ENCODE peak calls at places on chromosome 14, in seven cellular contexts. B is cardiac muscle cell, X is AG09309, K is mucosa of descending colon, V is ascending aorta, Z is AG09319, I is WTC11. T is an unnamed sample.

GRCh38 chr14:39368261-39368959 is 63.8 kb downstream of the FBXO33 start:
- DNase-seq in I (peak), X (peak), Z (peak), K (peak), B (peak), V (no peak), T (peak)

GRCh38 chr14:75979071-75979571 is 2.7 kb downstream of the TGFB3 start:
- DNase-seq in V (no peak), X (no peak), B (peak), Z (no peak), I (peak), K (peak), T (peak)

GRCh38 chr14:69865701-69866365 is 13.4 kb upstream of the SMOC1 start:
- DNase-seq in V (no peak), K (no peak), B (no peak), Z (no peak), I (no peak), X (no peak), T (no peak)

GRCh38 chr14:48974994-48975393 is 611.2 kb downstream of the RPS29 start:
- DNase-seq in B (no peak), I (no peak), X (no peak), K (no peak), Z (no peak), V (no peak), T (no peak)

GRCh38 chr14:100048786-100049185 is 16.4 kb upstream of the EVL start:
- DNase-seq in V (no peak), X (no peak), B (no peak), Z (no peak), K (no peak), I (no peak), T (no peak)

GRCh38 chr14:79278798-79279644 is 932.3 kb downstream of the DIO2 start:
- DNase-seq in I (peak), B (peak), X (peak), Z (no peak), V (peak), K (peak), T (peak)

GRCh38 chr14:77268989-77269595 is 1.9 kb downstream of the NGB start:
- DNase-seq in I (no peak), Z (no peak), V (no peak), K (no peak), X (no peak), B (no peak), T (no peak)

GRCh38 chr14:101359221-101360044 is 201.9 kb upstream of the DIO3 start:
- DNase-seq in K (peak), X (no peak), I (no peak), Z (no peak), V (no peak), B (no peak), T (no peak)

GRCh38 chr14:23567186-23568020 is at the start of gene AP1G2:
- DNase-seq in X (no peak), B (peak), V (peak), Z (no peak), K (peak), I (peak), T (peak)

GRCh38 chr14:75879031-75879430 is 102.8 kb downstream of the TGFB3 start:
- DNase-seq in B (peak), Z (no peak), I (no peak), X (peak), V (no peak), K (no peak), T (peak)

GRCh38 chr14:91317381-91318313 is 73.1 kb upstream of the GPR68 start:
- DNase-seq in I (no peak), Z (no peak), V (peak), X (no peak), B (peak), K (peak), T (no peak)

GRCh38 chr14:64394423-64394822 is 6.3 kb downstream of the MTHFD1 start:
- DNase-seq in Z (no peak), B (no peak), I (no peak), X (no peak), K (no peak), V (no peak), T (no peak)

GRCh38 chr14:99807413-99808132 is 14.4 kb downstream of the EML1 start:
- DNase-seq in B (peak), Z (no peak), V (no peak), K (no peak), I (peak), X (peak), T (no peak)

GRCh38 chr14:103341250-103342129 is 7.5 kb downstream of the EIF5 start:
- DNase-seq in Z (no peak), X (no peak), K (no peak), B (no peak), I (no peak), V (no peak), T (no peak)

GRCh38 chr14:59333668-59334067 is 131.5 kb downstream of the GPR135 start:
- DNase-seq in K (peak), X (peak), Z (peak), B (peak), V (no peak), I (no peak), T (no peak)

GRCh38 chr14:54440454-54440853 is 720 bp downstream of the CNIH1 start:
- DNase-seq in I (no peak), X (no peak), Z (no peak), B (peak), V (no peak), K (no peak), T (no peak)

GRCh38 chr14:25132734-25133422 is 82.9 kb upstream of the STXBP6 start:
- DNase-seq in X (no peak), V (no peak), I (peak), K (peak), B (peak), Z (no peak), T (peak)

GRCh38 chr14:85175556-85175955 is 354.4 kb upstream of the FLRT2 start:
- DNase-seq in B (peak), X (peak), Z (peak), K (no peak), I (no peak), V (no peak), T (no peak)

GRCh38 chr14:24162083-24162482 is 1.0 kb downstream of the IRF9 start:
- DNase-seq in Z (no peak), K (no peak), V (no peak), B (peak), X (peak), I (no peak), T (no peak)

GRCh38 chr14:63897706-63898105 is 44.9 kb downstream of the SYNE2 start:
- DNase-seq in V (no peak), K (no peak), Z (no peak), I (no peak), X (peak), B (peak), T (no peak)

GRCh38 chr14:70934502-70935134 is 27.4 kb downstream of the PCNX1 start:
- DNase-seq in K (no peak), Z (peak), B (peak), I (no peak), X (peak), V (no peak), T (peak)

GRCh38 chr14:58680698-58681097 is 42.9 kb downstream of the DACT1 start:
- DNase-seq in X (no peak), B (no peak), V (no peak), Z (no peak), I (no peak), K (no peak), T (no peak)

GRCh38 chr14:54711812-54712211 is 144.9 kb downstream of the SAMD4A start:
- DNase-seq in K (no peak), X (no peak), B (no peak), I (no peak), Z (no peak), V (no peak), T (no peak)

GRCh38 chr14:68047910-68048309 is 228.3 kb downstream of the RAD51B start:
- DNase-seq in Z (no peak), K (no peak), B (peak), X (peak), V (no peak), I (no peak), T (no peak)

GRCh38 chr14:103847954-103848719 is 762 bp upstream of the PPP1R13B start:
- DNase-seq in I (peak), K (no peak), Z (no peak), B (no peak), V (no peak), X (no peak), T (no peak)

GRCh38 chr14:70808023-70808401 is 1.3 kb downstream of the MAP3K9 start:
- DNase-seq in B (no peak), X (no peak), K (peak), V (no peak), Z (no peak), I (peak), T (peak)

DNA sequence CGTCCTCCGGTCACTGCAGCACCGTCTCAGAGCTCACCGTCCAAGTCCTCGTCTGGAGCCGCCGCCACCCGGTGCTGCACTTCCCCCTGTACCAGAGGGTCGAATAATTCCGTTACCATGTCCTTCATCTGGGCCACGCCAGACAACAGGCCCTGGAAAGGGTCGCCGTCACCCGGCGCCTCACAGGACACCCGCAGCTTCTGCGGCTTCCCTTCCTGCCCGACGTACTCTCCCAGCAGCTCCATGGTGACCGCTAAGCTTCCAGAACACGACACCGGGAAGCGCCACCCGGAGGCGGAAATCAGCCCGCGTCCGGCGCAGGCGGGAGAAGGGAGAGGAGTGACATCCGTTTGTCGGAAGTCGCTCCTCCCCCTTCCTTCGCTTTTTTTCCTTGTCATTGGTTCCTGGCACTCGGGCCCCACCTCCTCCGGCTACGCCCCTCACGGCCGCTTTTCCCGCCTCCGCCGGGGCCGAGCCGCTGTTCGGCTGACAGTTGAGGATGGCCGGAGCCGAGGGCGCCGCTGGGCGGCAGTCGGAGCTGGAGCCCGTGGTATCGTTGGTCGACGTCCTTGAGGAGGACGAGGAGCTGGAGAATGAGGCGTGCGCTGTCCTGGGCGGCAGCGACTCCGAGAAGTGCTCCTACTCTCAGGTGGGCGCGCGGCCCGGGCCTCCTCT is at the start of the genes GON7 and UBR7:
- DNase-seq in B (peak), I (peak), Z (peak), K (peak), X (peak), V (peak), T (peak)
- TF ChIP-seq CTCF in B (peak), I (no peak), Z (peak), K (peak), X (peak), V (no peak), T (peak)

DNA sequence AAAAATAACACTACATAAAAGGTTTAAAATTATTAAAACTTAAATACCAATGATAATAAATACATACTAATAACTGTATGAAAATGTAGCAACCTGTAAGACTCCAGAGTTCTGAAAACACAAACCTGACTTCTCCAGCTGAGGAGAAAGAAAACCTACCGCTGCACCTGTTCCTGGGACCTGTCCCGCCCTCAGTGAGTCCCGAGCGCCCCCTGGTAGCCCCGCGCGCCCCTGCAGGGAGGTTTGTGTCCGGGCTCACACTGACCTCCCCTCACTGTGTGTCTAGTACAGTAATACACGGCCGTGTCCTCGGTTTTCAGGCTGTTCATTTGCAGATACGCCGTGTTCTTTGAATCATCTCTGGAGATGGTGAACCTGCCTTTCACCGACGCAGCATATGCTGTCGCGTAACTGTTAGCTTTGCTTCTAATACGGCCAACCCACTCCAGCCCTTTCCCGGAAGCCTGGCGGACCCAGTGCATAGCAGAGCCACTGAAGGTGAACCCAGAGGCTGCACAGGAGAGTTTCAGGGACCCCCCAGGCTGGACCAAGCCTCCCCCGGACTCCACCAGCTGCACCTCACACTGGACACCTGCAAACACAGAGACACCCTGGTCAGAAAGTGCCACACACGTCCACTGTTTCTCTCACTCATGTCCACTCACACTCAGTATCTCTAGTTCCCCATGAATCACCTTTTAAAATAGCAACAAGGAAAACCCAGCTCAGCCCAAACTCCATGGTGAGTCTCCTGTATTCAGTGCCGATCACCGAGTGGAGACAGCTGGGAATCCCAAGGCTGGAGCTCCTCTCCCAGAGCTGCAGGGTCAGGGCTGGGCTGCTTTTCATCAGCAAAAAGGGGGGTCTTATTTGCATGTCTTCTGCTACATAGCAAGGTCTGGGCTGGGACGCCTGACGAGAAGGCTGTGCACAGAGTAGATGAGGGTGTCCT is 1276.3 kb downstream of the TMEM121 start:
- DNase-seq in X (no peak), V (no peak), I (no peak), B (no peak), Z (no peak), K (peak), T (no peak)
- TF ChIP-seq CTCF in X (no peak), V (no peak), I (no peak), B (no peak), Z (no peak), K (no peak), T (peak)

GRCh38 chr14:62667515-62667914 is 377.7 kb downstream of the KCNH5 start:
- DNase-seq in X (no peak), V (no peak), B (peak), Z (no peak), I (no peak), K (no peak), T (no peak)
- TF ChIP-seq CTCF in X (no peak), V (no peak), B (no peak), Z (no peak), I (no peak), K (no peak), T (no peak)

GRCh38 chr14:72515779-72516770 is 377.8 kb downstream of the DPF3 start:
- DNase-seq in V (no peak), B (peak), K (peak), Z (no peak), X (no peak), I (no peak), T (no peak)

GRCh38 chr14:72513346-72513745 is 380.6 kb downstream of the DPF3 start:
- DNase-seq in I (no peak), K (no peak), X (no peak), B (no peak), V (no peak), Z (no peak), T (no peak)

GRCh38 chr14:72514660-72515025 is 379.3 kb downstream of the DPF3 start:
- DNase-seq in Z (no peak), K (no peak), V (no peak), I (no peak), B (no peak), X (no peak), T (no peak)

GRCh38 chr14:72512925-72513324 is 381.0 kb downstream of the DPF3 start:
- DNase-seq in Z (no peak), K (no peak), I (no peak), B (no peak), V (no peak), X (no peak), T (no peak)

GRCh38 chr14:72513994-72514659 is 379.8 kb downstream of the DPF3 start:
- DNase-seq in X (peak), Z (no peak), V (no peak), K (no peak), I (no peak), B (peak), T (no peak)
- TF ChIP-seq CTCF in X (peak), Z (peak), V (peak), K (no peak), I (no peak), B (peak), T (peak)

GRCh38 chr14:93106541-93107156 is 9.1 kb downstream of the ITPK1 start:
- DNase-seq in I (no peak), X (no peak), Z (no peak), K (no peak), B (no peak), V (no peak), T (no peak)

GRCh38 chr14:93107383-93107782 is 8.3 kb downstream of the ITPK1 start:
- DNase-seq in Z (no peak), X (no peak), K (peak), B (no peak), V (no peak), I (no peak), T (no peak)

GRCh38 chr14:93103392-93104080 is 12.2 kb downstream of the ITPK1 start:
- DNase-seq in V (no peak), B (no peak), I (no peak), Z (no peak), K (peak), X (no peak), T (peak)

GRCh38 chr14:93105362-93105761 is 10.4 kb downstream of the ITPK1 start:
- DNase-seq in B (peak), V (no peak), K (peak), X (peak), Z (peak), I (no peak), T (no peak)

GRCh38 chr14:93104961-93105360 is 10.8 kb downstream of the ITPK1 start:
- DNase-seq in I (peak), Z (no peak), X (no peak), V (no peak), K (no peak), B (no peak), T (no peak)
- TF ChIP-seq CTCF in I (no peak), Z (no peak), X (no peak), V (no peak), K (no peak), B (no peak), T (no peak)

T was measured in GM13977.